ENCODE peak calls at places on chromosomes 5 and 9, in four cellular contexts. C is ovary, Q is mammary epithelial cell, V is uterus. S is an unnamed sample.

GRCh38 chr9:2209400-2209799 is 194.3 kb downstream of the SMARCA2 start:
- DNase-seq in C (no peak), Q (no peak), V (no peak), S (no peak)

GRCh38 chr5:66666778-66667177 is 70.6 kb downstream of the MAST4 start:
- DNase-seq in C (no peak), Q (no peak), V (no peak), S (no peak)

GRCh38 chr9:6667633-6668280 is 22.2 kb upstream of the GLDC start:
- DNase-seq in C (no peak), Q (no peak), V (no peak), S (no peak)

GRCh38 chr5:172564187-172564586 is 76.9 kb upstream of the NEURL1B start:
- DNase-seq in C (peak; percentile 3), Q (no peak), V (no peak), S (no peak)

GRCh38 chr5:36584009-36584875 is 22.2 kb upstream of the SLC1A3 start:
- DNase-seq in C (no peak), Q (no peak), V (no peak), S (no peak)

GRCh38 chr5:173025651-173026050 is 30.5 kb upstream of the CREBRF start:
- DNase-seq in C (no peak), Q (no peak), V (no peak), S (no peak)

GRCh38 chr5:38607396-38607795 is 51.0 kb upstream of the LIFR start:
- DNase-seq in C (no peak), Q (peak; percentile 42), V (no peak), S (no peak)

GRCh38 chr5:137734962-137735530 is 843 bp downstream of the KLHL3 start:
- DNase-seq in C (peak; percentile 28), Q (peak; percentile 69), V (peak; percentile 27), S (no peak)

GRCh38 chr5:179315356-179315890 is 29.8 kb downstream of the ADAMTS2 start:
- DNase-seq in C (peak; percentile 20), Q (no peak), V (no peak), S (no peak)

DNA sequence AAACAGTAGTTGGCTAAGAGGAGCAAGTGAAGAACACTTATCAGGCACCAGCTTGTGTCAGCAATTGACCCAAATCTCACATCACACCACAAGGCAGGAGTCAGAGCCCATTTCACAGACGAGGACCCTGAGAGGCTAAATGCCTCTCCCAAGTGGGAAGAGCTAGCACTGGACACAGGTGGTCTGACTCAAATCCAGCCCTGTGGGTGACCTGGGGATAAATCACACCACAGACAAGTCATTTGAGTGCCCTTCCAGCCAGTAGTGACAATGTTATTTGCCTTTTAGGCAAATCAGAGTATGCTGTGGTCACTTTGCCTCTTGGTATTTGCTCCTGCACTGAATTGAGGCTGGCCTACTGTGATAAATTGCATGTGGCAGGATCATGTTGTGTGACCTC is 138.7 kb downstream of the SYK start:
- DNase-seq in C (no peak), Q (no peak), V (no peak), S (no peak)
- H3K27ac ChIP-seq in C (no peak overlapping the region), Q (no peak overlapping the region), V (no peak overlapping the region), S (no peak overlapping the region)

GRCh38 chr5:177374211-177374610 is 10.0 kb upstream of the SLC34A1 start:
- DNase-seq in C (no peak), Q (peak; percentile 23), V (no peak), S (no peak)

GRCh38 chr5:177373806-177374205 is 10.4 kb upstream of the SLC34A1 start:
- DNase-seq in C (no peak), Q (no peak), V (no peak), S (no peak)

GRCh38 chr5:177377851-177378776 is 6.1 kb upstream of the SLC34A1 start:
- DNase-seq in C (no peak), Q (no peak), V (no peak), S (no peak)

GRCh38 chr5:177378884-177379883 is 5.0 kb upstream of the SLC34A1 start:
- DNase-seq in C (no peak), Q (peak; percentile 67), V (no peak), S (peak; percentile 75)

GRCh38 chr5:177376107-177376506 is 8.1 kb upstream of the SLC34A1 start:
- DNase-seq in C (no peak), Q (no peak), V (no peak), S (no peak)
- H3K27ac ChIP-seq in C (no peak overlapping the region), Q (no peak overlapping the region), V (no peak overlapping the region), S (no peak overlapping the region)

GRCh38 chr5:55402199-55402598 is 94.4 kb downstream of the MTREX start:
- DNase-seq in C (no peak), Q (no peak), V (no peak), S (no peak)
- H3K27ac ChIP-seq in C (no peak overlapping the region), Q (no peak overlapping the region), V (no peak overlapping the region), S (no peak overlapping the region)

GRCh38 chr9:114216976-114217375 is 61.6 kb downstream of the COL27A1 start:
- DNase-seq in C (no peak), Q (no peak), V (no peak), S (no peak)
- H3K27ac ChIP-seq in C (no peak overlapping the region), Q (no peak overlapping the region), V (peak overlapping the region; percentile 26), S (no peak overlapping the region)

GRCh38 chr9:125529107-125529506 is 177.9 kb downstream of the MAPKAP1 start:
- DNase-seq in C (no peak), Q (no peak), V (no peak), S (no peak)
- H3K27ac ChIP-seq in C (no peak overlapping the region), Q (no peak overlapping the region), V (peak overlapping the region; percentile 43), S (no peak overlapping the region)

DNA sequence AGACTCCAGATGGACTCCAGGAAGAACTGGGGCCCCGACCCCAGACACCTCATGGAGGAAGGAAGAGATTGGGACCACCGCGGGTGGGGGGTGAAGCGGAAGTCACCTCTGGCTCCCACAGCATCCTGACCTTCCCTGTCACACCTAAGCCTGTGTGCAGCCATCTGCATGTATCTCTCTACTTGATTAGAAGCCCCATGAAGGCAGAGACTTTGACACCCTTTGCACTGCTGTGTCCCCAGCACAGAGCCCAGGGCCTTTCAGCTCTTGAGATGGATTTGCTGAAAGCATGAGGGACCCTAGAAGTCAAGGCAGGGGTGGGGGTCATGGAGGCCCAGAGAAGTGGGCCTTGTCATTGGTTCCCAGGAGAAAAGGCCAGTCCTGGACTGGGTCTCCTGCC is 2.8 kb upstream of the ENG start:
- DNase-seq in C (no peak), Q (no peak), V (no peak), S (no peak)
- H3K27ac ChIP-seq in C (peak overlapping the region; percentile 83), Q (no peak overlapping the region), V (peak overlapping the region; percentile 18), S (no peak overlapping the region)

DNA sequence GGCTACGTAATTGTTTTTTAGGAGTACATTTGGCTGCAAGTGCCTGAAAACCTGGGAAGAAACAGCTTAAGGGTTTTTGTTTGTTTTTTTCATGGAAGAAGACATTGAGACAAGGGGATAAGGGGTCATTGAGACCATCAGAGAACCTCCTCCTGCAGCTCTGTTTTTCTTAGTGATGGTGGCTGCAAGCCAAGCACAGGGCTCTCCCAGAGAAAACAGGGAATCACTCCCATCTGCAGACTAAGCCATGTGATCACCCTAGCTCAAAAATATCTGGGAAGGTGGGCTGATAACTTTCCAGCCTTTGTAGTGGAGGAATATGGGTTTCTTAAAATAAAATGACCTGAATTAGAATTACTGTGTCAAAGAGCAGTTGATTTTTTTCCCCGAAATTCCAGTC is 25.1 kb downstream of the PALM2AKAP2 start:
- DNase-seq in C (no peak), Q (no peak), V (peak; percentile 47), S (no peak)
- H3K27ac ChIP-seq in C (no peak overlapping the region), Q (no peak overlapping the region), V (peak overlapping the region; percentile 78), S (no peak overlapping the region)

DNA sequence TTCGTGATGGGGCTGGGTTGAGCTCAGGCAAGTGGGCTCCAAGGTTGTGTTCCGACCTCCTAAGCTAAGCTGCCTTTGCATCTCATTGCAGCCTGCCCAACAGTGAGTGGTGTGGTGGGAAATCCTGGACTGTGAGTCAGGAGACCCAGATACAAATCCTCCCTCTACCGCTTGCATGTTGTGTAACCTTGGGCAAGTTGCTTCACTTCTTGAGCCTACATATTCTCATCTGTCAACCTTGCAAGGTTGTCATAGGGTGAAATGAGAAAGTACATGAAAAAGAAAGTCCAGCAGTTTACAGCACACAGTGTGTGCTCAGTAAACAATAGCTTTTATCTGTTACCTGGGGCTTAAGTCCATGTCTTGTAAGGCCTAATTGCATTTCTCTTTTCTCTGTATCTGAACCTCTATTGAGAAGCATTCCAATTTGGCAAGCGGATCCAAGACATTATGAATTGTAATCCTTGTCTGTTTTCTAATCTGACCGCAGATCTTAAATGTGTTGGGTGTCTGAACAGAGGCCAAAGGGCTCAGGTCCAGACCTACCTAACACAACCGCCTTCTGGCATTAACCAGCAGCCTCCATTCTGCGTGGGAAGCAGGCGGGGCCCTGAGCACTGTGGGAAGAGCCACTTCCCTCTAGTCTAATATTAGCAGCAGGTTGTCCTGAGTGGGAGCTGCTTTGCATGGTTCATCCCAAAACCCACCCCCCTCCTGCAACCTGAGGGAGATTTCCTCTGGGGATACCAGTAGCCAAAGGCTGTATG is 1.8 kb upstream of the GALNT12 start:
- DNase-seq in C (no peak), Q (peak; percentile 92), V (no peak), S (peak; percentile 85)
- H3K27ac ChIP-seq in C (no peak overlapping the region), Q (no peak overlapping the region), V (no peak overlapping the region), S (no peak overlapping the region)

GRCh38 chr5:148910216-148910615 is 83.8 kb downstream of the ADRB2 start:
- DNase-seq in C (no peak), Q (no peak), V (no peak), S (no peak)
- H3K27ac ChIP-seq in C (no peak overlapping the region), Q (peak overlapping the region; percentile 100), V (no peak overlapping the region), S (peak overlapping the region; percentile 100)

GRCh38 chr5:89437450-89438435 is 554.8 kb upstream of the MEF2C start:
- DNase-seq in C (no peak), Q (peak; percentile 14), V (no peak), S (no peak)

GRCh38 chr5:89441965-89442364 is 559.0 kb upstream of the MEF2C start:
- DNase-seq in C (no peak), Q (no peak), V (no peak), S (no peak)

GRCh38 chr5:89440670-89441069 is 557.7 kb upstream of the MEF2C start:
- DNase-seq in C (no peak), Q (no peak), V (no peak), S (no peak)

GRCh38 chr5:89435347-89435746 is 552.4 kb upstream of the MEF2C start:
- DNase-seq in C (no peak), Q (no peak), V (no peak), S (no peak)

GRCh38 chr5:89436464-89436863 is 553.5 kb upstream of the MEF2C start:
- DNase-seq in C (no peak), Q (no peak), V (no peak), S (no peak)
- H3K27ac ChIP-seq in C (no peak overlapping the region), Q (no peak overlapping the region), V (no peak overlapping the region), S (no peak overlapping the region)

S was measured in epithelial cell of prostate.